ENCODE peak calls at places on chromosomes 4 and X, in five cellular contexts. One of them, this sample, is unnamed.

GRCh38 chr4:148574941-148575340 is 132.7 kb upstream of the NR3C2 start:
- DNase-seq in substantia nigra: no peak
- DNase-seq in glutamatergic neuron: no peak
- DNase-seq in RPMI7951: no peak
- DNase-seq in NCI-H748 treated with DMSO at 0.1 percent for 48 hours: no peak
- DNase-seq in this sample: no peak

GRCh38 chr4:159188646-159189045 is 85.8 kb downstream of the RAPGEF2 start:
- DNase-seq in substantia nigra: no peak
- DNase-seq in glutamatergic neuron: no peak
- DNase-seq in RPMI7951: no peak
- DNase-seq in NCI-H748 treated with DMSO at 0.1 percent for 48 hours: no peak
- DNase-seq in this sample: no peak

GRCh38 chr4:152004801-152005200 is 244.0 kb upstream of the GATB start:
- DNase-seq in substantia nigra: no peak
- DNase-seq in glutamatergic neuron: no peak
- DNase-seq in RPMI7951: no peak
- DNase-seq in NCI-H748 treated with DMSO at 0.1 percent for 48 hours: no peak
- DNase-seq in this sample: no peak

GRCh38 chr4:163269156-163269555 is 63.2 kb downstream of the NPY1R start:
- DNase-seq in substantia nigra: no peak
- DNase-seq in glutamatergic neuron: no peak
- DNase-seq in RPMI7951: no peak
- DNase-seq in NCI-H748 treated with DMSO at 0.1 percent for 48 hours: no peak
- DNase-seq in this sample: no peak

GRCh38 chr4:41976775-41977516 is 4.6 kb upstream of the DCAF4L1 start:
- DNase-seq in substantia nigra: no peak
- DNase-seq in glutamatergic neuron: no peak
- DNase-seq in RPMI7951: no peak
- DNase-seq in NCI-H748 treated with DMSO at 0.1 percent for 48 hours: no peak
- DNase-seq in this sample: no peak

GRCh38 chr4:122073615-122074014 is 78.5 kb upstream of the BLTP1 start:
- DNase-seq in substantia nigra: no peak
- DNase-seq in glutamatergic neuron: no peak
- DNase-seq in RPMI7951: no peak
- DNase-seq in NCI-H748 treated with DMSO at 0.1 percent for 48 hours: no peak
- DNase-seq in this sample: no peak

GRCh38 chrX:134990475-134991473 is at the start of gene SMIM10:
- DNase-seq in substantia nigra: peak; percentile 3
- DNase-seq in glutamatergic neuron: peak; percentile 40
- DNase-seq in RPMI7951: peak; percentile 85
- DNase-seq in NCI-H748 treated with DMSO at 0.1 percent for 48 hours: no peak
- DNase-seq in this sample: peak; percentile 70

GRCh38 chr4:143482753-143483362 is 30.6 kb upstream of the SMARCA5 start:
- DNase-seq in substantia nigra: no peak
- DNase-seq in glutamatergic neuron: no peak
- DNase-seq in RPMI7951: peak; percentile 40
- DNase-seq in NCI-H748 treated with DMSO at 0.1 percent for 48 hours: no peak
- DNase-seq in this sample: peak; percentile 26

GRCh38 chrX:97907791-97908190 is 1024.1 kb downstream of the RPA4 start:
- DNase-seq in substantia nigra: no peak
- DNase-seq in glutamatergic neuron: no peak
- DNase-seq in RPMI7951: no peak
- DNase-seq in NCI-H748 treated with DMSO at 0.1 percent for 48 hours: no peak
- DNase-seq in this sample: no peak

GRCh38 chr4:6764976-6765620 is 17.4 kb upstream of the KIAA0232 start:
- DNase-seq in substantia nigra: no peak
- DNase-seq in glutamatergic neuron: no peak
- DNase-seq in RPMI7951: no peak
- DNase-seq in NCI-H748 treated with DMSO at 0.1 percent for 48 hours: no peak
- DNase-seq in this sample: no peak

GRCh38 chr4:6953751-6954380 is 44.2 kb downstream of the TBC1D14 start:
- DNase-seq in substantia nigra: no peak
- DNase-seq in glutamatergic neuron: peak; percentile 56
- DNase-seq in RPMI7951: no peak
- DNase-seq in NCI-H748 treated with DMSO at 0.1 percent for 48 hours: no peak
- DNase-seq in this sample: peak; percentile 81

GRCh38 chr4:7332216-7333023 is 102.3 kb downstream of the PSAPL1 start:
- DNase-seq in substantia nigra: no peak
- DNase-seq in glutamatergic neuron: no peak
- DNase-seq in RPMI7951: peak; percentile 50
- DNase-seq in NCI-H748 treated with DMSO at 0.1 percent for 48 hours: no peak
- DNase-seq in this sample: no peak

GRCh38 chr4:101584306-101584705 is 206.2 kb upstream of the BANK1 start:
- DNase-seq in substantia nigra: no peak
- DNase-seq in glutamatergic neuron: no peak
- DNase-seq in RPMI7951: no peak
- DNase-seq in NCI-H748 treated with DMSO at 0.1 percent for 48 hours: no peak
- DNase-seq in this sample: no peak

GRCh38 chr4:122873752-122874151 is 47.1 kb downstream of the FGF2 start:
- DNase-seq in substantia nigra: no peak
- DNase-seq in glutamatergic neuron: no peak
- DNase-seq in RPMI7951: peak; percentile 50
- DNase-seq in NCI-H748 treated with DMSO at 0.1 percent for 48 hours: no peak
- DNase-seq in this sample: peak; percentile 82

GRCh38 chr4:30330894-30331652 is 389.1 kb upstream of the PCDH7 start:
- DNase-seq in substantia nigra: no peak
- DNase-seq in glutamatergic neuron: no peak
- DNase-seq in RPMI7951: no peak
- DNase-seq in NCI-H748 treated with DMSO at 0.1 percent for 48 hours: no peak
- DNase-seq in this sample: no peak

GRCh38 chrX:119015407-119016242 is 41.2 kb downstream of the LONRF3 start:
- DNase-seq in substantia nigra: no peak
- DNase-seq in glutamatergic neuron: no peak
- DNase-seq in RPMI7951: peak; percentile 96
- DNase-seq in NCI-H748 treated with DMSO at 0.1 percent for 48 hours: no peak
- DNase-seq in this sample: peak; percentile 77

GRCh38 chrX:16695079-16695676 is 17.3 kb downstream of the CTPS2 start:
- DNase-seq in substantia nigra: no peak
- DNase-seq in glutamatergic neuron: peak; percentile 73
- DNase-seq in RPMI7951: peak; percentile 51
- DNase-seq in NCI-H748 treated with DMSO at 0.1 percent for 48 hours: peak; percentile 34
- DNase-seq in this sample: peak; percentile 27

GRCh38 chrX:48677456-48678030 is 6.1 kb upstream of the WAS start:
- DNase-seq in substantia nigra: peak; percentile 1
- DNase-seq in glutamatergic neuron: no peak
- DNase-seq in RPMI7951: no peak
- DNase-seq in NCI-H748 treated with DMSO at 0.1 percent for 48 hours: no peak
- DNase-seq in this sample: no peak

GRCh38 chr4:119243868-119244267 is 31.4 kb downstream of the USP53 start:
- DNase-seq in substantia nigra: no peak
- DNase-seq in glutamatergic neuron: no peak
- DNase-seq in RPMI7951: no peak
- DNase-seq in NCI-H748 treated with DMSO at 0.1 percent for 48 hours: no peak
- DNase-seq in this sample: no peak

GRCh38 chrX:150182176-150182575 is 180.9 kb upstream of the MAMLD1 start:
- DNase-seq in substantia nigra: no peak
- DNase-seq in glutamatergic neuron: no peak
- DNase-seq in RPMI7951: peak; percentile 46
- DNase-seq in NCI-H748 treated with DMSO at 0.1 percent for 48 hours: no peak
- DNase-seq in this sample: no peak

GRCh38 chrX:153960786-153961185 is 10.8 kb downstream of the HCFC1 start:
- DNase-seq in substantia nigra: no peak
- DNase-seq in glutamatergic neuron: no peak
- DNase-seq in RPMI7951: no peak
- DNase-seq in NCI-H748 treated with DMSO at 0.1 percent for 48 hours: no peak
- DNase-seq in this sample: no peak

GRCh38 chrX:22053486-22053885 is 21.4 kb downstream of the PHEX start:
- DNase-seq in substantia nigra: no peak
- DNase-seq in glutamatergic neuron: no peak
- DNase-seq in RPMI7951: no peak
- DNase-seq in NCI-H748 treated with DMSO at 0.1 percent for 48 hours: no peak
- DNase-seq in this sample: no peak

GRCh38 chr4:36385951-36386561 is 104.6 kb downstream of the DTHD1 start:
- DNase-seq in substantia nigra: no peak
- DNase-seq in glutamatergic neuron: no peak
- DNase-seq in RPMI7951: no peak
- DNase-seq in NCI-H748 treated with DMSO at 0.1 percent for 48 hours: no peak
- DNase-seq in this sample: no peak

GRCh38 chr4:59685626-59686025 is 1514.5 kb upstream of the ADGRL3 start:
- DNase-seq in substantia nigra: no peak
- DNase-seq in glutamatergic neuron: no peak
- DNase-seq in RPMI7951: no peak
- DNase-seq in NCI-H748 treated with DMSO at 0.1 percent for 48 hours: no peak
- DNase-seq in this sample: no peak

GRCh38 chr4:108370291-108370690 is 201.6 kb upstream of the LEF1 start:
- DNase-seq in substantia nigra: no peak
- DNase-seq in glutamatergic neuron: no peak
- DNase-seq in RPMI7951: no peak
- DNase-seq in NCI-H748 treated with DMSO at 0.1 percent for 48 hours: no peak
- DNase-seq in this sample: no peak

GRCh38 chr4:82643994-82644730 is 82.4 kb upstream of the TMEM150C start:
- DNase-seq in substantia nigra: no peak
- DNase-seq in glutamatergic neuron: no peak
- DNase-seq in RPMI7951: peak; percentile 30
- DNase-seq in NCI-H748 treated with DMSO at 0.1 percent for 48 hours: no peak
- DNase-seq in this sample: peak; percentile 71

GRCh38 chr4:152185786-152186540 is 349.9 kb downstream of the FBXW7 start:
- DNase-seq in substantia nigra: no peak
- DNase-seq in glutamatergic neuron: no peak
- DNase-seq in RPMI7951: peak; percentile 57
- DNase-seq in NCI-H748 treated with DMSO at 0.1 percent for 48 hours: no peak
- DNase-seq in this sample: no peak

GRCh38 chr4:89836897-89837384 is at the start of gene SNCA:
- DNase-seq in substantia nigra: peak; percentile 84
- DNase-seq in glutamatergic neuron: peak; percentile 87
- DNase-seq in RPMI7951: peak; percentile 21
- DNase-seq in NCI-H748 treated with DMSO at 0.1 percent for 48 hours: peak; percentile 22
- DNase-seq in this sample: peak; percentile 89

GRCh38 chrX:72245461-72246089 is 6.7 kb upstream of the ERCC6L start:
- DNase-seq in substantia nigra: no peak
- DNase-seq in glutamatergic neuron: peak; percentile 72
- DNase-seq in RPMI7951: peak; percentile 69
- DNase-seq in NCI-H748 treated with DMSO at 0.1 percent for 48 hours: peak; percentile 71
- DNase-seq in this sample: peak; percentile 32

GRCh38 chr4:124111922-124112321 is 600.6 kb downstream of the ANKRD50 start:
- DNase-seq in substantia nigra: no peak
- DNase-seq in glutamatergic neuron: no peak
- DNase-seq in RPMI7951: peak; percentile 79
- DNase-seq in NCI-H748 treated with DMSO at 0.1 percent for 48 hours: peak; percentile 31
- DNase-seq in this sample: peak; percentile 65

GRCh38 chr4:102089850-102090621 is 255.2 kb downstream of the SLC39A8 start:
- DNase-seq in substantia nigra: no peak
- DNase-seq in glutamatergic neuron: no peak
- DNase-seq in RPMI7951: no peak
- DNase-seq in NCI-H748 treated with DMSO at 0.1 percent for 48 hours: no peak
- DNase-seq in this sample: no peak

GRCh38 chr4:7412586-7412975 is 22.1 kb downstream of the PSAPL1 start:
- DNase-seq in substantia nigra: no peak
- DNase-seq in glutamatergic neuron: no peak
- DNase-seq in RPMI7951: no peak
- DNase-seq in NCI-H748 treated with DMSO at 0.1 percent for 48 hours: no peak
- DNase-seq in this sample: no peak

GRCh38 chr4:183610613-183611012 is 48.4 kb downstream of the RWDD4 start:
- DNase-seq in substantia nigra: no peak
- DNase-seq in glutamatergic neuron: no peak
- DNase-seq in RPMI7951: no peak
- DNase-seq in NCI-H748 treated with DMSO at 0.1 percent for 48 hours: no peak
- DNase-seq in this sample: no peak

GRCh38 chrX:8413279-8413678 is 51.4 kb upstream of the VCX3B start:
- DNase-seq in substantia nigra: no peak
- DNase-seq in glutamatergic neuron: no peak
- DNase-seq in RPMI7951: no peak
- DNase-seq in NCI-H748 treated with DMSO at 0.1 percent for 48 hours: no peak
- DNase-seq in this sample: no peak

GRCh38 chrX:129493643-129494042 is 29.6 kb downstream of the SMARCA1 start:
- DNase-seq in substantia nigra: no peak
- DNase-seq in glutamatergic neuron: no peak
- DNase-seq in RPMI7951: peak; percentile 52
- DNase-seq in NCI-H748 treated with DMSO at 0.1 percent for 48 hours: no peak
- DNase-seq in this sample: no peak

GRCh38 chr4:122764071-122764807 is 31.7 kb downstream of the BBS12 start:
- DNase-seq in substantia nigra: no peak
- DNase-seq in glutamatergic neuron: no peak
- DNase-seq in RPMI7951: peak; percentile 35
- DNase-seq in NCI-H748 treated with DMSO at 0.1 percent for 48 hours: no peak
- DNase-seq in this sample: no peak

This sample was measured in Caki2.